ENCODE peak calls at places on chromosomes 16 and 17, in nine cellular contexts. B is sigmoid colon, W is stomach, U is HL-60, M is transverse colon, H is suprapubic skin, O is prostate gland, E is breast epithelium, X is endothelial cell of umbilical vein. J is an unnamed sample.

GRCh38 chr16:78593352-78593751 is 493.9 kb downstream of the WWOX start:
- DNase-seq in B (no peak), W (no peak), U (no peak), M (no peak), H (no peak), O (no peak), E (no peak), X (no peak), J (no peak)

GRCh38 chr16:81366316-81366932 is 51.7 kb downstream of the GAN start:
- DNase-seq in B (no peak), W (no peak), U (peak; percentile 5), M (no peak), H (no peak), O (peak; percentile 19), E (no peak), X (peak; percentile 77), J (peak; percentile 12)

GRCh38 chr17:65297384-65297783 is 160.2 kb downstream of the RGS9 start:
- DNase-seq in B (no peak), W (no peak), U (no peak), M (no peak), H (no peak), O (no peak), E (no peak), X (no peak), J (no peak)

GRCh38 chr16:84907575-84907974 is 87.8 kb downstream of the CRISPLD2 start:
- DNase-seq in B (peak; percentile 83), W (no peak), U (peak; percentile 48), M (peak; percentile 38), H (no peak), O (no peak), E (peak; percentile 68), X (no peak), J (no peak)

GRCh38 chr16:54493076-54493475 is 206.5 kb upstream of the IRX3 start:
- DNase-seq in B (no peak), W (no peak), U (no peak), M (no peak), H (no peak), O (no peak), E (no peak), X (no peak), J (no peak)

GRCh38 chr17:66952681-66953638 is 11.5 kb upstream of the CACNG4 start:
- DNase-seq in B (no peak), W (no peak), U (no peak), M (no peak), H (no peak), O (no peak), E (no peak), X (no peak), J (no peak)

GRCh38 chr16:85205747-85206471 is 93.6 kb upstream of the CIBAR2 start:
- DNase-seq in B (no peak), W (no peak), U (no peak), M (no peak), H (no peak), O (no peak), E (no peak), X (no peak), J (no peak)

GRCh38 chr17:82019905-82020873 is 2.5 kb downstream of the CENPX start:
- DNase-seq in B (no peak), W (peak; percentile 63), U (peak; percentile 72), M (peak; percentile 70), H (no peak), O (no peak), E (no peak), X (peak; percentile 39), J (no peak)

GRCh38 chr17:8829036-8829941 is 30.1 kb upstream of the MFSD6L start:
- DNase-seq in B (no peak), W (no peak), U (no peak), M (no peak), H (peak; percentile 50), O (no peak), E (no peak), X (no peak), J (no peak)

GRCh38 chr17:8830141-8830540 is 31.0 kb upstream of the MFSD6L start:
- DNase-seq in B (no peak), W (no peak), U (no peak), M (no peak), H (no peak), O (no peak), E (no peak), X (no peak), J (no peak)

GRCh38 chr17:8825802-8826201 is 26.6 kb upstream of the MFSD6L start:
- DNase-seq in B (peak; percentile 18), W (no peak), U (no peak), M (no peak), H (no peak), O (no peak), E (no peak), X (no peak), J (no peak)

GRCh38 chr17:8828517-8828875 is 29.3 kb upstream of the MFSD6L start:
- DNase-seq in B (no peak), W (no peak), U (no peak), M (no peak), H (peak; percentile 48), O (no peak), E (no peak), X (no peak), J (no peak)

DNA sequence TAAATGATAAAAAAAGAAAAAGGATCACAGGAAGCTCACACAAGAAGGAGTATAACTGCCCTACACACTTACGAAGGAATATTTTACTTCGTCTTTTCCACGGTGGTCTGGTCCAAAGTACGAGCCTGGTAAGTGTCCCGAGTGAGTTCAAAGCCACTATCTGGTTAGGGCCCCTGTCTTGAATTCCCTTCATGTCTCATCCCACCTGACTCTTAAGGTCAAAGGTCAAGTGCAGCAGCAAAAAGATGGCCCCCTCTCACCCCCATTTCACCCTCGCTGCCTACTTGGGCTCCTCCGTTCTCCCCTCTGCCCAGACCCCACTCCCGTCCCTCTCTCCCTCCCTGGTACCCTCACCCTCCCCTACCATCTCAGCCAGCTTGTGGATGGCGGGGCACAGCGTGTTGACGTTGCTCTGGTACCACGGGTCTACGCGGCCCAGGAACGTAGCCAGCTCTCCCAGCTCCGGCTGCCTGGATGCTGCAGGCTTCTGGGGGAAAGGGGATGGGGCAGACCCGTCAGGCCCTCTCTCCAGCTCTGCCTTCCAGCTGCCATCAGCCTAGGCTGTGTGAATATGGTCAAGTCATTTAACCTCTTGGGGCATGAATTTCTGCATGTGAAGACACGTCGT is 27.8 kb upstream of the MFSD6L start:
- DNase-seq in B (peak; percentile 36), W (no peak), U (no peak), M (no peak), H (no peak), O (no peak), E (no peak), X (no peak), J (no peak)
- TF ChIP-seq POLR2AphosphoS5 in B (no peak), W (no peak), U (no peak), M (no peak), H (no peak), O (no peak), E (no peak), X (no peak), J (no peak)

DNA sequence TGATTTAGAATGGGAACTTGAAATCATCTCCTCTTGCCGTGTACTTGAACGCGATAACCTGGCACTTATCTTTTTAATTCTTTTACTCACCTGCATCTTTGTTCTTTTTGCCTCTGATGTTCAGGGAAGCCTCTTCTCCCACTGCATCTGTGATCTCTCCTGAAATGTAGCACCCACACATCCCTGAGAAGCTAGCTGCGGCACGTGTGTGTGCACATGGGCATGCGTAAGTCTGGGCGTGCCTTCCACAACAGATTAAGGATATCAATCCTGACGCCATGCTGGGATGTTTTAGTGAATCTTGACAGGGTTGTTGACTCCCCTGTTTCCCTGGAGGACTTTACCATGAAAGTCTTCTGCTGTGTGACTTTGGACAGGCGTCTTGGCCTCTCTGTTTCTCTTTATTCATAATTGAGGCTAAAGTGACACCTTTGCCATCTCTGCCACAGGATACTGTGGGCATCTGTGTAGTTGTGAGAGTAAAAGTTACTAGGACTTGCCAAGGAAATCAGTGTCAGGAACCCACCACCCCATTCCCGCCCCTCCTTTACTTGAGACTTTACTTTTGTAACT is 20.5 kb downstream of the IL4R start:
- DNase-seq in B (no peak), W (no peak), U (no peak), M (no peak), H (no peak), O (no peak), E (no peak), X (no peak), J (no peak)
- TF ChIP-seq POLR2AphosphoS5 in B (peak; percentile 42), W (peak; percentile 19), U (no peak), M (no peak), H (no peak), O (no peak), E (no peak), X (no peak), J (no peak)

GRCh38 chr16:13021996-13022395 is 120.6 kb downstream of the SHISA9 start:
- DNase-seq in B (no peak), W (no peak), U (no peak), M (no peak), H (no peak), O (no peak), E (no peak), X (no peak), J (no peak)

GRCh38 chr16:13012591-13012990 is 111.2 kb downstream of the SHISA9 start:
- DNase-seq in B (no peak), W (no peak), U (no peak), M (no peak), H (no peak), O (no peak), E (no peak), X (no peak), J (no peak)

GRCh38 chr16:13014516-13014915 is 113.1 kb downstream of the SHISA9 start:
- DNase-seq in B (no peak), W (no peak), U (no peak), M (no peak), H (no peak), O (no peak), E (no peak), X (no peak), J (no peak)

GRCh38 chr16:13013043-13013442 is 111.6 kb downstream of the SHISA9 start:
- DNase-seq in B (no peak), W (no peak), U (no peak), M (no peak), H (no peak), O (no peak), E (no peak), X (no peak), J (no peak)

DNA sequence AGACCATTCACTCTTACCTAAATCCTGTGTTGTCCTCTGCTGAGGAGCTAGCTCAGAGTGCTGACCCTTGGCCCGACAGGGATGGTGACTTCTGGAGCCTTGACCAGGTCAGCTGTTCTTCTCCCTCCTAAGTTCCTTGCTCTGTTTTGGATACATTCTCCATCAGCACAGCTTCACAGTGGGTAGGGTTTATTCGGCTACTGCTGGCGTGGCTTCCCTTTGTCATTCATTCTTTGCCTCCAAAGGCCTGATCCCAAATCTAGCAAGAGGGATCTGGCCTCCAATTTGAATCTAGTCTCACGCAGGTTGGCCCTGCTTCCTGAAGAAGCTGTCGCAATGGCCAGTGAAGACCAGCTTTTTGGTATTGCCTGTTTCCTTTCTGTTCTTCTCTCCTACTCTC is 116.6 kb downstream of the SHISA9 start:
- DNase-seq in B (no peak), W (no peak), U (no peak), M (no peak), H (no peak), O (no peak), E (no peak), X (no peak), J (no peak)
- TF ChIP-seq POLR2AphosphoS5 in B (no peak), W (no peak), U (no peak), M (no peak), H (no peak), O (no peak), E (no peak), X (no peak), J (no peak)

GRCh38 chr17:74466785-74467158 is 338 bp downstream of the CD300A start:
- DNase-seq in B (no peak), W (no peak), U (no peak), M (no peak), H (no peak), O (no peak), E (no peak), X (no peak), J (no peak)

GRCh38 chr17:74465378-74466110 is 890 bp upstream of the CD300A start:
- DNase-seq in B (no peak), W (no peak), U (no peak), M (no peak), H (no peak), O (no peak), E (no peak), X (no peak), J (no peak)

GRCh38 chr17:74464730-74465377 is 1.6 kb upstream of the CD300A start:
- DNase-seq in B (no peak), W (no peak), U (no peak), M (no peak), H (no peak), O (no peak), E (peak; percentile 65), X (no peak), J (no peak)

GRCh38 chr17:74467221-74467951 is 952 bp downstream of the CD300A start:
- DNase-seq in B (no peak), W (peak; percentile 27), U (no peak), M (peak; percentile 53), H (no peak), O (no peak), E (no peak), X (no peak), J (no peak)

DNA sequence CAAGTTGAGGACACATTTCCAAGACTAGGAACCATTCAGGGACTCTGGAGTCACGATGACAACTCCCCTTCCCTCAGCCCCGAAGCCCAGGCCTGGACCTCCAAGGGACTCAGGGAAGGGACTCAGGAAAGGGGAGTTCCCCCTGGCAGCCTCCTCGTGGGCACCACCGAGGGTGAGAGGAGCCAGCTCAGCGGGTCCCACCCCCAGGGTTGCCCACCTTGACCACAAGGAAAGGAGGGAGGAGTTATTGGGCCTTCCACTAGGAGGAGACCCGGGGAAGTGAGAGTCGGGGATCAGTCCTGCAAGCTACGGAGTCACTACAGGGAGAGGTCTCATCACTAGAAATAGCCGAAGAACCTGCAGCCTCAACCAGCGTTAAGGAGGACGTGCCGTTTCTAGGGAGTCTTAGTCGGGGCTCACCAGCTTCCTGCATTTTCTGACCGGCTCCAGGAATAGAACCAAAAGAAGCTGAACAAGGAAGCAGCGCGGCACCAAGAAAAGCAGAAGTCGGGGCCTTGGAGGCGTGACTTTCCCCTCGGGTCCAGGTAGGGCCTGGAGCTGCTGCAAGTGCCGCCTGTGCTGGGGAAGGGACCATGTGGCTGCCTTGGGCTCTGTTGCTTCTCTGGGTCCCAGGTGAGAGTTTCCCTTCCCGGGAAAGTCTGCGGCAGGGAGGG is at the start of gene CD300A:
- DNase-seq in B (no peak), W (peak; percentile 54), U (peak; percentile 91), M (no peak), H (no peak), O (no peak), E (no peak), X (no peak), J (no peak)
- TF ChIP-seq POLR2AphosphoS5 in B (no peak), W (no peak), U (peak; percentile 76), M (no peak), H (no peak), O (no peak), E (no peak), X (no peak), J (no peak)

J was measured in Panc1.